ENCODE peak calls at places on chromosomes 1 and 21, in ten cellular contexts. One of them, this sample, is unnamed. For H3K9me3, the result is how much of the 10 kb centered on the place peaks cover.

GRCh38 chr1:93707956-93708355 is 26.3 kb upstream of the BCAR3 start:
- DNase-seq in ovary: no peak
- DNase-seq in suprapubic skin: no peak
- DNase-seq in H9: no peak
- DNase-seq in stomach: no peak
- DNase-seq in heart right ventricle: no peak
- DNase-seq in breast epithelium: no peak
- DNase-seq in AG04450: no peak
- DNase-seq in CD8-positive, alpha-beta T cell: no peak
- DNase-seq in PC-3: no peak
- DNase-seq in this sample: no peak

GRCh38 chr1:197614916-197615692 is 160.2 kb downstream of the DENND1B start:
- DNase-seq in breast epithelium: no peak
- DNase-seq in heart right ventricle: no peak
- DNase-seq in CD8-positive, alpha-beta T cell: peak
- DNase-seq in suprapubic skin: no peak
- DNase-seq in stomach: peak
- DNase-seq in H9: no peak
- DNase-seq in PC-3: peak
- DNase-seq in ovary: no peak
- DNase-seq in AG04450: peak
- DNase-seq in this sample: no peak

GRCh38 chr1:30329802-30330557 is 393.4 kb downstream of the MATN1 start:
- DNase-seq in H9: peak
- DNase-seq in suprapubic skin: no peak
- DNase-seq in breast epithelium: no peak
- DNase-seq in stomach: peak
- DNase-seq in CD8-positive, alpha-beta T cell: no peak
- DNase-seq in heart right ventricle: no peak
- DNase-seq in PC-3: no peak
- DNase-seq in ovary: no peak
- DNase-seq in AG04450: no peak
- DNase-seq in this sample: peak

GRCh38 chr1:232987046-232987445 is 36.6 kb downstream of the NTPCR start:
- DNase-seq in H9: no peak
- DNase-seq in PC-3: no peak
- DNase-seq in breast epithelium: no peak
- DNase-seq in stomach: no peak
- DNase-seq in AG04450: no peak
- DNase-seq in ovary: no peak
- DNase-seq in heart right ventricle: no peak
- DNase-seq in suprapubic skin: no peak
- DNase-seq in CD8-positive, alpha-beta T cell: peak
- DNase-seq in this sample: no peak

GRCh38 chr1:197144570-197145325 is 1.7 kb downstream of the ASPM start:
- DNase-seq in CD8-positive, alpha-beta T cell: no peak
- DNase-seq in heart right ventricle: no peak
- DNase-seq in PC-3: peak
- DNase-seq in suprapubic skin: no peak
- DNase-seq in breast epithelium: no peak
- DNase-seq in H9: no peak
- DNase-seq in ovary: no peak
- DNase-seq in stomach: no peak
- DNase-seq in AG04450: no peak
- DNase-seq in this sample: no peak

GRCh38 chr1:16047791-16048475 is 4.4 kb downstream of the CLCNKB start:
- DNase-seq in PC-3: no peak
- DNase-seq in breast epithelium: no peak
- DNase-seq in H9: peak
- DNase-seq in suprapubic skin: no peak
- DNase-seq in CD8-positive, alpha-beta T cell: no peak
- DNase-seq in ovary: no peak
- DNase-seq in heart right ventricle: no peak
- DNase-seq in stomach: no peak
- DNase-seq in AG04450: no peak
- DNase-seq in this sample: no peak

GRCh38 chr1:62725981-62726588 is 37.9 kb upstream of the DOCK7 start:
- DNase-seq in ovary: no peak
- DNase-seq in breast epithelium: no peak
- DNase-seq in suprapubic skin: no peak
- DNase-seq in PC-3: no peak
- DNase-seq in H9: no peak
- DNase-seq in stomach: no peak
- DNase-seq in CD8-positive, alpha-beta T cell: no peak
- DNase-seq in AG04450: no peak
- DNase-seq in heart right ventricle: no peak
- DNase-seq in this sample: no peak

GRCh38 chr1:11802616-11802972 is 3.2 kb downstream of the MTHFR start:
- DNase-seq in H9: peak
- DNase-seq in ovary: peak
- DNase-seq in PC-3: no peak
- DNase-seq in heart right ventricle: no peak
- DNase-seq in CD8-positive, alpha-beta T cell: peak
- DNase-seq in AG04450: no peak
- DNase-seq in stomach: no peak
- DNase-seq in breast epithelium: no peak
- DNase-seq in suprapubic skin: no peak
- DNase-seq in this sample: no peak

GRCh38 chr1:102186541-102186940 is 189.8 kb upstream of the OLFM3 start:
- DNase-seq in AG04450: no peak
- DNase-seq in stomach: no peak
- DNase-seq in H9: no peak
- DNase-seq in breast epithelium: no peak
- DNase-seq in CD8-positive, alpha-beta T cell: no peak
- DNase-seq in suprapubic skin: no peak
- DNase-seq in PC-3: no peak
- DNase-seq in heart right ventricle: no peak
- DNase-seq in ovary: no peak
- DNase-seq in this sample: no peak

GRCh38 chr21:38349111-38349746 is 92.4 kb downstream of the KCNJ15 start:
- DNase-seq in heart right ventricle: no peak
- DNase-seq in AG04450: no peak
- DNase-seq in stomach: no peak
- DNase-seq in suprapubic skin: peak
- DNase-seq in breast epithelium: no peak
- DNase-seq in H9: no peak
- DNase-seq in ovary: no peak
- DNase-seq in PC-3: no peak
- DNase-seq in CD8-positive, alpha-beta T cell: no peak
- DNase-seq in this sample: no peak

GRCh38 chr1:22494943-22495579 is 43.4 kb downstream of the ZBTB40 start:
- DNase-seq in AG04450: no peak
- DNase-seq in H9: no peak
- DNase-seq in suprapubic skin: no peak
- DNase-seq in heart right ventricle: no peak
- DNase-seq in breast epithelium: no peak
- DNase-seq in PC-3: no peak
- DNase-seq in CD8-positive, alpha-beta T cell: no peak
- DNase-seq in stomach: no peak
- DNase-seq in ovary: no peak
- DNase-seq in this sample: no peak

GRCh38 chr1:67691712-67692111 is 6.7 kb downstream of the GADD45A start:
- DNase-seq in breast epithelium: no peak
- DNase-seq in CD8-positive, alpha-beta T cell: no peak
- DNase-seq in H9: no peak
- DNase-seq in AG04450: no peak
- DNase-seq in ovary: no peak
- DNase-seq in stomach: no peak
- DNase-seq in suprapubic skin: no peak
- DNase-seq in PC-3: no peak
- DNase-seq in heart right ventricle: no peak
- DNase-seq in this sample: no peak

GRCh38 chr1:40508375-40509341 is at the start of gene EXO5:
- DNase-seq in heart right ventricle: peak
- DNase-seq in H9: peak
- DNase-seq in ovary: peak
- DNase-seq in breast epithelium: peak
- DNase-seq in stomach: peak
- DNase-seq in suprapubic skin: peak
- DNase-seq in CD8-positive, alpha-beta T cell: peak
- DNase-seq in PC-3: peak
- DNase-seq in AG04450: no peak
- DNase-seq in this sample: peak

GRCh38 chr21:25501996-25502665 is 105.2 kb downstream of the MRPL39 start:
- DNase-seq in H9: no peak
- DNase-seq in CD8-positive, alpha-beta T cell: no peak
- DNase-seq in breast epithelium: no peak
- DNase-seq in heart right ventricle: no peak
- DNase-seq in ovary: no peak
- DNase-seq in PC-3: no peak
- DNase-seq in AG04450: no peak
- DNase-seq in stomach: no peak
- DNase-seq in suprapubic skin: no peak
- DNase-seq in this sample: no peak

GRCh38 chr1:229027158-229027557 is 243.8 kb upstream of the RAB4A start:
- DNase-seq in heart right ventricle: no peak
- DNase-seq in stomach: no peak
- DNase-seq in breast epithelium: no peak
- DNase-seq in H9: no peak
- DNase-seq in CD8-positive, alpha-beta T cell: no peak
- DNase-seq in AG04450: no peak
- DNase-seq in suprapubic skin: no peak
- DNase-seq in PC-3: no peak
- DNase-seq in ovary: no peak
- DNase-seq in this sample: no peak

GRCh38 chr1:225847610-225848009 is 34.6 kb downstream of the TMEM63A start:
- DNase-seq in ovary: no peak
- DNase-seq in heart right ventricle: no peak
- DNase-seq in PC-3: no peak
- DNase-seq in AG04450: no peak
- DNase-seq in suprapubic skin: no peak
- DNase-seq in stomach: peak
- DNase-seq in CD8-positive, alpha-beta T cell: no peak
- DNase-seq in breast epithelium: no peak
- DNase-seq in H9: peak
- DNase-seq in this sample: no peak

GRCh38 chr1:20405893-20406604 is 80.0 kb downstream of the CAMK2N1 start:
- DNase-seq in heart right ventricle: no peak
- DNase-seq in stomach: no peak
- DNase-seq in PC-3: no peak
- DNase-seq in AG04450: no peak
- DNase-seq in breast epithelium: no peak
- DNase-seq in CD8-positive, alpha-beta T cell: no peak
- DNase-seq in H9: peak
- DNase-seq in ovary: no peak
- DNase-seq in suprapubic skin: peak
- DNase-seq in this sample: no peak

GRCh38 chr1:172402878-172403573 is 17.5 kb upstream of the C1orf105 start:
- DNase-seq in PC-3: no peak
- DNase-seq in H9: no peak
- DNase-seq in breast epithelium: no peak
- DNase-seq in ovary: no peak
- DNase-seq in stomach: no peak
- DNase-seq in suprapubic skin: no peak
- DNase-seq in heart right ventricle: no peak
- DNase-seq in CD8-positive, alpha-beta T cell: no peak
- DNase-seq in AG04450: no peak
- DNase-seq in this sample: no peak

GRCh38 chr1:215539803-215540575 is 27.1 kb upstream of the KCTD3 start:
- DNase-seq in H9: no peak
- DNase-seq in breast epithelium: peak
- DNase-seq in ovary: no peak
- DNase-seq in suprapubic skin: no peak
- DNase-seq in CD8-positive, alpha-beta T cell: no peak
- DNase-seq in stomach: peak
- DNase-seq in PC-3: peak
- DNase-seq in AG04450: no peak
- DNase-seq in heart right ventricle: no peak
- DNase-seq in this sample: no peak

DNA sequence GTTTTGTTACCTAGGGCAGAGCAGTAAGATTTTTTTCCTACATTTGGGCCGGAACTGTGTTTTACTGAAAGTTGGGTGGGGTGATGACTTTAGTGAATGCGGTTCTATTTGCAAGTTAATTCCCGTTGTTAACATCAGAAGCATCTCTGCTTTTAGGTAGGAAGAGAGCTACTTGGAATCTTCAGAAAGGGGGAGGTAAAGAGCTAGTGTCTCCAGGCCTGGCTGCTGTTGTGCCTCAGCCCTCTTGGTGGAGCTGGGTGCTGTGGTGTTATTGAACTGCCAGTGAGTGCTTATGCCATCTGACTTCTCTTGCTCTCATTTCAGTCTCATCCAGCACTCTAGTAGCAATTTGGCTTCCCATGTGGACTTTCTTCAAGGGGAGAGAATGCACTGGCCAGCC is 3.4 kb downstream of the KDM4A start:
- DNase-seq in CD8-positive, alpha-beta T cell: no peak
- DNase-seq in stomach: no peak
- DNase-seq in PC-3: peak
- DNase-seq in ovary: no peak
- DNase-seq in AG04450: no peak
- DNase-seq in breast epithelium: no peak
- DNase-seq in heart right ventricle: no peak
- DNase-seq in H9: peak
- DNase-seq in suprapubic skin: no peak
- DNase-seq in this sample: no peak
- TF ChIP-seq CTCF in CD8-positive, alpha-beta T cell: no peak
- TF ChIP-seq CTCF in stomach: no peak
- TF ChIP-seq CTCF in PC-3: peak
- TF ChIP-seq CTCF in ovary: no peak
- TF ChIP-seq CTCF in AG04450: peak
- TF ChIP-seq CTCF in breast epithelium: no peak
- TF ChIP-seq CTCF in heart right ventricle: no peak
- TF ChIP-seq CTCF in H9: peak
- TF ChIP-seq CTCF in suprapubic skin: no peak
- TF ChIP-seq CTCF in this sample: no peak

GRCh38 chr1:94743866-94744265 is 76.3 kb upstream of the SLC44A3 start:
- DNase-seq in suprapubic skin: no peak
- DNase-seq in heart right ventricle: no peak
- DNase-seq in stomach: no peak
- DNase-seq in CD8-positive, alpha-beta T cell: no peak
- DNase-seq in breast epithelium: no peak
- DNase-seq in H9: no peak
- DNase-seq in ovary: no peak
- DNase-seq in AG04450: peak
- DNase-seq in PC-3: no peak
- DNase-seq in this sample: no peak
- H3K9me3 ChIP-seq in suprapubic skin: under half
- H3K9me3 ChIP-seq in heart right ventricle: under half
- H3K9me3 ChIP-seq in stomach: under half
- H3K9me3 ChIP-seq in CD8-positive, alpha-beta T cell: under half
- H3K9me3 ChIP-seq in breast epithelium: under half
- H3K9me3 ChIP-seq in H9: under half
- H3K9me3 ChIP-seq in ovary: under half
- H3K9me3 ChIP-seq in AG04450: under half
- H3K9me3 ChIP-seq in PC-3: under half
- H3K9me3 ChIP-seq in this sample: under half

GRCh38 chr1:219587817-219588561 is 24.9 kb downstream of the ZC3H11B start:
- DNase-seq in suprapubic skin: no peak
- DNase-seq in H9: no peak
- DNase-seq in PC-3: no peak
- DNase-seq in AG04450: peak
- DNase-seq in heart right ventricle: no peak
- DNase-seq in ovary: no peak
- DNase-seq in breast epithelium: no peak
- DNase-seq in stomach: no peak
- DNase-seq in CD8-positive, alpha-beta T cell: no peak
- DNase-seq in this sample: no peak
- H3K27ac ChIP-seq in suprapubic skin: no peak
- H3K27ac ChIP-seq in H9: no peak
- H3K27ac ChIP-seq in PC-3: no peak
- H3K27ac ChIP-seq in AG04450: no peak
- H3K27ac ChIP-seq in heart right ventricle: no peak
- H3K27ac ChIP-seq in ovary: no peak
- H3K27ac ChIP-seq in breast epithelium: no peak
- H3K27ac ChIP-seq in stomach: no peak
- H3K27ac ChIP-seq in CD8-positive, alpha-beta T cell: no peak
- H3K27ac ChIP-seq in this sample: no peak

GRCh38 chr21:45471229-45472052 is 66.5 kb downstream of the COL18A1 start:
- DNase-seq in heart right ventricle: peak
- DNase-seq in breast epithelium: no peak
- DNase-seq in H9: no peak
- DNase-seq in PC-3: peak
- DNase-seq in ovary: no peak
- DNase-seq in stomach: no peak
- DNase-seq in suprapubic skin: no peak
- DNase-seq in CD8-positive, alpha-beta T cell: no peak
- DNase-seq in AG04450: peak
- DNase-seq in this sample: no peak
- TF ChIP-seq CTCF in heart right ventricle: no peak
- TF ChIP-seq CTCF in breast epithelium: no peak
- TF ChIP-seq CTCF in H9: no peak
- TF ChIP-seq CTCF in PC-3: no peak
- TF ChIP-seq CTCF in ovary: no peak
- TF ChIP-seq CTCF in stomach: no peak
- TF ChIP-seq CTCF in suprapubic skin: no peak
- TF ChIP-seq CTCF in CD8-positive, alpha-beta T cell: no peak
- TF ChIP-seq CTCF in AG04450: no peak
- TF ChIP-seq CTCF in this sample: no peak